ENCODE peak calls at places on chromosomes 13 and 19, in nine cellular contexts. One of them, this sample, is unnamed.

GRCh38 chr19:48393559-48394330 is at the start of gene GRIN2D:
- DNase-seq in WTC11: peak
- DNase-seq in Calu3: no peak
- DNase-seq in nephron progenitor cell: peak
- DNase-seq in right lobe of liver: no peak
- DNase-seq in HS-5: no peak
- DNase-seq in amniotic epithelial cell: no peak
- DNase-seq in tibial artery: no peak
- DNase-seq in fibroblast of pulmonary artery: peak
- DNase-seq in this sample: peak

GRCh38 chr13:22107549-22107948 is 436.7 kb downstream of the FGF9 start:
- DNase-seq in fibroblast of pulmonary artery: no peak
- DNase-seq in nephron progenitor cell: no peak
- DNase-seq in HS-5: no peak
- DNase-seq in tibial artery: no peak
- DNase-seq in WTC11: no peak
- DNase-seq in amniotic epithelial cell: no peak
- DNase-seq in right lobe of liver: no peak
- DNase-seq in Calu3: peak
- DNase-seq in this sample: peak

GRCh38 chr19:5051619-5052018 is 82.7 kb downstream of the KDM4B start:
- DNase-seq in HS-5: no peak
- DNase-seq in nephron progenitor cell: no peak
- DNase-seq in right lobe of liver: no peak
- DNase-seq in tibial artery: no peak
- DNase-seq in fibroblast of pulmonary artery: no peak
- DNase-seq in Calu3: no peak
- DNase-seq in WTC11: no peak
- DNase-seq in amniotic epithelial cell: no peak
- DNase-seq in this sample: no peak

GRCh38 chr13:95968906-95969305 is 84.3 kb downstream of the UGGT2 start:
- DNase-seq in tibial artery: no peak
- DNase-seq in right lobe of liver: no peak
- DNase-seq in nephron progenitor cell: no peak
- DNase-seq in WTC11: no peak
- DNase-seq in HS-5: no peak
- DNase-seq in amniotic epithelial cell: peak
- DNase-seq in fibroblast of pulmonary artery: no peak
- DNase-seq in Calu3: no peak
- DNase-seq in this sample: no peak

GRCh38 chr13:78979349-78979748 is 320.4 kb upstream of the OBI1 start:
- DNase-seq in right lobe of liver: no peak
- DNase-seq in amniotic epithelial cell: no peak
- DNase-seq in tibial artery: no peak
- DNase-seq in fibroblast of pulmonary artery: no peak
- DNase-seq in Calu3: no peak
- DNase-seq in HS-5: no peak
- DNase-seq in WTC11: no peak
- DNase-seq in nephron progenitor cell: no peak
- DNase-seq in this sample: no peak

GRCh38 chr13:42794572-42795275 is 13.3 kb downstream of the FAM216B start:
- DNase-seq in HS-5: no peak
- DNase-seq in tibial artery: no peak
- DNase-seq in nephron progenitor cell: no peak
- DNase-seq in right lobe of liver: no peak
- DNase-seq in WTC11: no peak
- DNase-seq in Calu3: no peak
- DNase-seq in fibroblast of pulmonary artery: no peak
- DNase-seq in amniotic epithelial cell: peak
- DNase-seq in this sample: peak

GRCh38 chr13:30744056-30744684 is 8.8 kb downstream of the ALOX5AP start:
- DNase-seq in nephron progenitor cell: no peak
- DNase-seq in Calu3: peak
- DNase-seq in tibial artery: no peak
- DNase-seq in amniotic epithelial cell: peak
- DNase-seq in HS-5: no peak
- DNase-seq in right lobe of liver: no peak
- DNase-seq in WTC11: no peak
- DNase-seq in fibroblast of pulmonary artery: no peak
- DNase-seq in this sample: peak

GRCh38 chr13:30696278-30697176 is 38.8 kb upstream of the ALOX5AP start:
- DNase-seq in WTC11: peak
- DNase-seq in nephron progenitor cell: peak
- DNase-seq in HS-5: no peak
- DNase-seq in amniotic epithelial cell: no peak
- DNase-seq in tibial artery: peak
- DNase-seq in right lobe of liver: no peak
- DNase-seq in fibroblast of pulmonary artery: no peak
- DNase-seq in Calu3: no peak
- DNase-seq in this sample: peak

GRCh38 chr19:18736415-18737336 is 53.2 kb downstream of the CRTC1 start:
- DNase-seq in fibroblast of pulmonary artery: no peak
- DNase-seq in WTC11: no peak
- DNase-seq in right lobe of liver: no peak
- DNase-seq in amniotic epithelial cell: no peak
- DNase-seq in Calu3: no peak
- DNase-seq in tibial artery: no peak
- DNase-seq in HS-5: no peak
- DNase-seq in nephron progenitor cell: no peak
- DNase-seq in this sample: no peak

GRCh38 chr19:35643255-35644205 is 2.0 kb downstream of the ETV2 start:
- DNase-seq in amniotic epithelial cell: peak
- DNase-seq in nephron progenitor cell: peak
- DNase-seq in fibroblast of pulmonary artery: peak
- DNase-seq in right lobe of liver: peak
- DNase-seq in tibial artery: peak
- DNase-seq in Calu3: peak
- DNase-seq in HS-5: peak
- DNase-seq in WTC11: peak
- DNase-seq in this sample: peak

GRCh38 chr13:40470665-40471064 is 195.8 kb downstream of the FOXO1 start:
- DNase-seq in amniotic epithelial cell: no peak
- DNase-seq in right lobe of liver: no peak
- DNase-seq in fibroblast of pulmonary artery: peak
- DNase-seq in WTC11: no peak
- DNase-seq in Calu3: no peak
- DNase-seq in tibial artery: peak
- DNase-seq in HS-5: no peak
- DNase-seq in nephron progenitor cell: no peak
- DNase-seq in this sample: no peak

GRCh38 chr19:8366961-8367326 is 3.0 kb downstream of the ANGPTL4 start:
- DNase-seq in fibroblast of pulmonary artery: peak
- DNase-seq in nephron progenitor cell: no peak
- DNase-seq in HS-5: no peak
- DNase-seq in amniotic epithelial cell: peak
- DNase-seq in WTC11: no peak
- DNase-seq in tibial artery: no peak
- DNase-seq in right lobe of liver: peak
- DNase-seq in Calu3: no peak
- DNase-seq in this sample: no peak

GRCh38 chr13:32045963-32046785 is 14.6 kb downstream of the FRY start:
- DNase-seq in nephron progenitor cell: no peak
- DNase-seq in WTC11: no peak
- DNase-seq in right lobe of liver: no peak
- DNase-seq in fibroblast of pulmonary artery: peak
- DNase-seq in tibial artery: no peak
- DNase-seq in HS-5: no peak
- DNase-seq in Calu3: peak
- DNase-seq in amniotic epithelial cell: peak
- DNase-seq in this sample: peak

GRCh38 chr19:56367829-56368711 is 25.3 kb downstream of the ZNF582 start:
- DNase-seq in fibroblast of pulmonary artery: peak
- DNase-seq in right lobe of liver: peak
- DNase-seq in nephron progenitor cell: peak
- DNase-seq in Calu3: peak
- DNase-seq in HS-5: peak
- DNase-seq in tibial artery: peak
- DNase-seq in WTC11: peak
- DNase-seq in amniotic epithelial cell: peak
- DNase-seq in this sample: peak

GRCh38 chr19:3606174-3606689 is 443 bp downstream of the TBXA2R start:
- DNase-seq in fibroblast of pulmonary artery: no peak
- DNase-seq in Calu3: peak
- DNase-seq in amniotic epithelial cell: no peak
- DNase-seq in tibial artery: no peak
- DNase-seq in HS-5: no peak
- DNase-seq in WTC11: peak
- DNase-seq in nephron progenitor cell: no peak
- DNase-seq in right lobe of liver: peak
- DNase-seq in this sample: no peak

GRCh38 chr19:40279761-40280607 is 5.2 kb downstream of the AKT2 start:
- DNase-seq in fibroblast of pulmonary artery: no peak
- DNase-seq in WTC11: no peak
- DNase-seq in nephron progenitor cell: no peak
- DNase-seq in tibial artery: no peak
- DNase-seq in right lobe of liver: no peak
- DNase-seq in amniotic epithelial cell: peak
- DNase-seq in Calu3: no peak
- DNase-seq in HS-5: no peak
- DNase-seq in this sample: no peak

GRCh38 chr13:33015791-33016323 is 366 bp upstream of the KL start:
- DNase-seq in amniotic epithelial cell: no peak
- DNase-seq in right lobe of liver: no peak
- DNase-seq in tibial artery: no peak
- DNase-seq in nephron progenitor cell: peak
- DNase-seq in fibroblast of pulmonary artery: no peak
- DNase-seq in WTC11: peak
- DNase-seq in Calu3: peak
- DNase-seq in HS-5: no peak
- DNase-seq in this sample: no peak

GRCh38 chr13:43905435-43906031 is 25.8 kb downstream of the LACC1 start:
- DNase-seq in amniotic epithelial cell: peak
- DNase-seq in Calu3: peak
- DNase-seq in nephron progenitor cell: peak
- DNase-seq in fibroblast of pulmonary artery: peak
- DNase-seq in HS-5: peak
- DNase-seq in WTC11: no peak
- DNase-seq in tibial artery: peak
- DNase-seq in right lobe of liver: no peak
- DNase-seq in this sample: peak

GRCh38 chr19:48918801-48919247 is 14.7 kb upstream of the DHDH start:
- DNase-seq in amniotic epithelial cell: peak
- DNase-seq in nephron progenitor cell: peak
- DNase-seq in fibroblast of pulmonary artery: peak
- DNase-seq in tibial artery: no peak
- DNase-seq in Calu3: no peak
- DNase-seq in HS-5: no peak
- DNase-seq in WTC11: peak
- DNase-seq in right lobe of liver: no peak
- DNase-seq in this sample: no peak